ENCODE peak calls at places on chromosome 3, in six cellular contexts. I is thoracic aorta; M is CD8-positive, alpha-beta memory T cell; X is BE2C; T is naive thymus-derived CD4-positive, alpha-beta T cell; E is endothelial cell of umbilical vein. Y is an unnamed sample. For H3K4me1, the result is how much of the 10 kb centered on the place peaks cover.

GRCh38 chr3:14336414-14337285 is 65.8 kb upstream of the SLC6A6 start:
- DNase-seq in I (no peak), M (no peak), X (no peak), T (no peak), E (no peak), Y (no peak)

GRCh38 chr3:138023754-138024153 is 13.8 kb downstream of the CLDN18 start:
- DNase-seq in I (no peak), M (no peak), X (no peak), T (no peak), E (no peak), Y (no peak)

GRCh38 chr3:141401584-141402475 is 33.5 kb downstream of the ZBTB38 start:
- DNase-seq in I (no peak), M (peak), X (peak), T (peak), E (no peak), Y (peak)

GRCh38 chr3:196210673-196211556 is at the start of gene ZDHHC19:
- DNase-seq in I (no peak), M (no peak), X (no peak), T (no peak), E (no peak), Y (no peak)

GRCh38 chr3:134302674-134303073 is 52.0 kb upstream of the RYK start:
- DNase-seq in I (no peak), M (no peak), X (no peak), T (no peak), E (no peak), Y (no peak)

GRCh38 chr3:34260266-34260990 is 462.0 kb downstream of the PDCD6IP start:
- DNase-seq in I (no peak), M (no peak), X (peak), T (no peak), E (peak), Y (peak)

GRCh38 chr3:52143616-52144015 is 10.6 kb downstream of the POC1A start:
- DNase-seq in I (no peak), M (no peak), X (no peak), T (no peak), E (no peak), Y (no peak)

GRCh38 chr3:138210528-138210927 is 23.4 kb downstream of the ARMC8 start:
- DNase-seq in I (no peak), M (no peak), X (no peak), T (no peak), E (no peak), Y (no peak)

GRCh38 chr3:45583021-45583851 is 11.3 kb upstream of the LIMD1 start:
- DNase-seq in I (no peak), M (no peak), X (peak), T (no peak), E (no peak), Y (no peak)

GRCh38 chr3:54941690-54942362 is 14.0 kb upstream of the LRTM1 start:
- DNase-seq in I (no peak), M (no peak), X (no peak), T (no peak), E (no peak), Y (no peak)

GRCh38 chr3:158528306-158528705 is 42.7 kb upstream of the MLF1 start:
- DNase-seq in I (no peak), M (no peak), X (peak), T (no peak), E (no peak), Y (no peak)

GRCh38 chr3:61682671-61683408 is 121.5 kb downstream of the PTPRG start:
- DNase-seq in I (no peak), M (no peak), X (no peak), T (no peak), E (no peak), Y (peak)

GRCh38 chr3:11288786-11289637 is 16.8 kb downstream of the ATG7 start:
- DNase-seq in I (no peak), M (peak), X (no peak), T (no peak), E (peak), Y (peak)

GRCh38 chr3:106092792-106093191 is 224.0 kb upstream of the CBLB start:
- DNase-seq in I (no peak), M (no peak), X (no peak), T (no peak), E (no peak), Y (no peak)

GRCh38 chr3:10775259-10775658 is 40.8 kb upstream of the SLC6A11 start:
- DNase-seq in I (no peak), M (no peak), X (no peak), T (no peak), E (no peak), Y (no peak)

GRCh38 chr3:152071924-152072323 is 196.8 kb upstream of the MBNL1 start:
- DNase-seq in I (no peak), M (peak), X (no peak), T (peak), E (peak), Y (peak)

GRCh38 chr3:195897081-195897852 is 11.1 kb downstream of the TNK2 start:
- DNase-seq in I (no peak), M (no peak), X (peak), T (no peak), E (peak), Y (peak)

GRCh38 chr3:195803309-195803908 is 8.3 kb downstream of the MUC4 start:
- DNase-seq in I (no peak), M (no peak), X (no peak), T (no peak), E (no peak), Y (peak)

GRCh38 chr3:56753206-56753605 is 48.5 kb downstream of the ARHGEF3 start:
- DNase-seq in I (no peak), M (no peak), X (no peak), T (no peak), E (no peak), Y (peak)

GRCh38 chr3:111949712-111950111 is 29.1 kb upstream of the ABHD10 start:
- DNase-seq in I (no peak), M (no peak), X (no peak), T (no peak), E (no peak), Y (no peak)

GRCh38 chr3:116413319-116413718 is 32.0 kb downstream of the LSAMP start:
- DNase-seq in I (no peak), M (no peak), X (no peak), T (no peak), E (no peak), Y (no peak)
- H3K4me1 ChIP-seq in I (under half), M (under half), X (under half), T (under half), E (under half), Y (under half)

DNA sequence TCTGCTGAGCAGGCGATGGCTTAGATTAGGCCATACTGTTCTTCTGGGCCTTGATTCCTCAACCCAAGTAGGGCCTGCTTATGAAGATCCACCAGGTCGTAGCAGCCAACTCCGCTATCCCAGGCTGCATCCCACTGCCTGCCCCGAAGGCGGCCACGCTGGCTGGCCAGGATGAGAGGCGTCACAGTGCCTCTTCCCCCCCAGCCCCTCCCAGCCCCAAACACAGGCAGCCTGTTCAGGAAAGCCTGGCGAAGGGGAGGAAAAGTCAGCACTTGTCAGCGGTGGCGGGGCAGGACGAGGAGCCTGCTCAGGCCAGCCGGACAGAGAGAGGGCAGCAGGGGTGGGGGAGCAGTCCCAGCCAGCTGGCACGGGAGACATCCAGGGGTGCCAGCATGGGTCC is 11.2 kb downstream of the PTH1R start:
- DNase-seq in I (no peak), M (no peak), X (no peak), T (no peak), E (no peak), Y (no peak)
- H3K4me1 ChIP-seq in I (under half), M (under half), X (under half), T (under half), E (under half), Y (under half)

GRCh38 chr3:114223146-114223545 is 14.2 kb downstream of the ZNF80 start:
- DNase-seq in I (no peak), M (peak), X (no peak), T (peak), E (peak), Y (no peak)
- H3K4me1 ChIP-seq in I (under half), M (half or more), X (under half), T (under half), E (under half), Y (under half)

GRCh38 chr3:128995737-128996136 is 1.9 kb upstream of the CFAP92 start:
- DNase-seq in I (no peak), M (no peak), X (no peak), T (no peak), E (no peak), Y (no peak)
- H3K4me1 ChIP-seq in I (under half), M (under half), X (under half), T (under half), E (under half), Y (under half)

Y was measured in adipocyte.